ENCODE peak calls at places on chromosomes 1 and 21, in nine cellular contexts. O, P, V, B, Q, Y, T, W and L are unnamed samples.

GRCh38 chr1:95551201-95551600 is 317.2 kb downstream of the RWDD3 start:
- DNase-seq in O (no peak), P (no peak), V (no peak), B (no peak), Q (no peak), Y (no peak), T (no peak), W (no peak), L (no peak)

GRCh38 chr1:94641990-94642389 is 100.4 kb upstream of the F3 start:
- DNase-seq in O (no peak), P (no peak), V (no peak), B (no peak), Q (no peak), Y (no peak), T (no peak), W (no peak), L (no peak)

GRCh38 chr1:232974971-232975370 is 24.6 kb downstream of the NTPCR start:
- DNase-seq in O (no peak), P (no peak), V (peak; percentile 69), B (no peak), Q (no peak), Y (no peak), T (no peak), W (no peak), L (no peak)

GRCh38 chr1:147336290-147336689 is 93.8 kb downstream of the CHD1L start:
- DNase-seq in O (no peak), P (no peak), V (no peak), B (no peak), Q (no peak), Y (no peak), T (no peak), W (no peak), L (no peak)

GRCh38 chr21:44602474-44602871 is 2.1 kb downstream of the KRTAP10-7 start:
- DNase-seq in O (no peak), P (no peak), V (no peak), B (no peak), Q (no peak), Y (no peak), T (no peak), W (no peak), L (no peak)

GRCh38 chr1:178540646-178541045 is 27.7 kb downstream of the TEX35 start:
- DNase-seq in O (no peak), P (no peak), V (no peak), B (no peak), Q (no peak), Y (no peak), T (no peak), W (no peak), L (no peak)

GRCh38 chr1:76866566-76866965 is 714 bp upstream of the ST6GALNAC5 start:
- DNase-seq in O (no peak), P (no peak), V (no peak), B (no peak), Q (no peak), Y (no peak), T (no peak), W (no peak), L (no peak)

GRCh38 chr1:229280921-229281320 is 10.0 kb downstream of the RAB4A start:
- DNase-seq in O (no peak), P (no peak), V (no peak), B (no peak), Q (no peak), Y (no peak), T (no peak), W (no peak), L (no peak)

GRCh38 chr1:243642936-243643335 is 207.1 kb downstream of the AKT3 start:
- DNase-seq in O (no peak), P (no peak), V (no peak), B (no peak), Q (no peak), Y (no peak), T (no peak), W (no peak), L (no peak)

GRCh38 chr1:225879521-225880209 is 2.5 kb downstream of the TMEM63A start:
- DNase-seq in O (no peak), P (no peak), V (peak; percentile 70), B (no peak), Q (no peak), Y (no peak), T (no peak), W (no peak), L (no peak)

GRCh38 chr1:204660509-204660908 is 25.0 kb downstream of the LRRN2 start:
- DNase-seq in O (no peak), P (no peak), V (peak; percentile 25), B (no peak), Q (no peak), Y (no peak), T (no peak), W (no peak), L (no peak)

GRCh38 chr1:232578681-232579195 is 51.2 kb downstream of the SIPA1L2 start:
- DNase-seq in O (no peak), P (no peak), V (no peak), B (no peak), Q (no peak), Y (no peak), T (no peak), W (no peak), L (no peak)

GRCh38 chr1:242802973-242803372 is 278.5 kb upstream of the PLD5 start:
- DNase-seq in O (no peak), P (no peak), V (no peak), B (no peak), Q (no peak), Y (no peak), T (no peak), W (no peak), L (no peak)

GRCh38 chr1:152053375-152053774 is 16.6 kb upstream of the S100A11 start:
- DNase-seq in O (no peak), P (no peak), V (peak; percentile 34), B (no peak), Q (no peak), Y (no peak), T (no peak), W (no peak), L (no peak)

GRCh38 chr21:42044871-42045495 is 26.1 kb upstream of the UMODL1 start:
- DNase-seq in O (no peak), P (no peak), V (no peak), B (no peak), Q (no peak), Y (peak; percentile 26), T (no peak), W (no peak), L (no peak)

GRCh38 chr1:31576201-31576669 is at the start of gene TINAGL1:
- DNase-seq in O (peak; percentile 85), P (no peak), V (peak; percentile 79), B (peak; percentile 56), Q (no peak), Y (peak; percentile 91), T (no peak), W (peak; percentile 79), L (no peak)

GRCh38 chr1:172845371-172845770 is 186.5 kb downstream of the FASLG start:
- DNase-seq in O (no peak), P (no peak), V (no peak), B (no peak), Q (no peak), Y (no peak), T (no peak), W (no peak), L (no peak)

DNA sequence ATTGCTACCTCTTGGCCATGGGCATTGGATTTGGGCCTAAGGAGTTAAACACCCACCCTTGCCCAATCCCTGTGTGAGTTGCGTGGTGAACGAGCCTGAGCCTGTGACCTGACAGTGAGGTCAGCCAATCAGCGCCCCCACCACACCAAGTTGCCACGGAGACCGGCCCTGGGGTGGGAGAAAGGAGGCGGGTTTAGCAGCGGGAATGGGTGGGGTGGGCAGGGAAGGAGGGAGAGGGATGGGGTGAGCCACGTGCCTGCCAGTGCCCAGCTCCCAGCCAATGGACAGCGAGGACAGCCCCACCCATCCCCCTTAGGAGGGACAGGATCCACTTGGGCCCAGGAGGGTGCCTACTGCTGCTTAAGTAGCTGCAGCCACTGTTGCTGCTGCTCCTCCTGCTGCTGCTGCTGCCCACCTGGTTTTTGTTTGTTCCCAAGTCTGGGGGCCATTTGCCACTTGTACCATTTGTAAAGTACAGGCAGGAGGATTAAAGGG is 9.5 kb downstream of the ZBTB7B start:
- DNase-seq in O (peak; percentile 88), P (peak; percentile 53), V (peak; percentile 66), B (peak; percentile 47), Q (peak; percentile 88), Y (peak; percentile 92), T (no peak), W (peak; percentile 79), L (peak; percentile 85)
- TF ChIP-seq POLR2A in O (no peak), P (no peak), V (no peak), B (no peak), Q (no peak), Y (peak; percentile 45), T (no peak), W (no peak), L (no peak)

GRCh38 chr1:8420318-8420717 is 102.4 kb downstream of the SLC45A1 start:
- DNase-seq in O (no peak), P (no peak), V (no peak), B (no peak), Q (no peak), Y (no peak), T (no peak), W (no peak), L (no peak)
- H3K4me3 ChIP-seq in O (peak overlapping the region; percentile 88), P (peak overlapping the region; percentile 91), V (no peak overlapping the region), B (peak overlapping the region; percentile 48), Q (peak overlapping the region; percentile 77), Y (no peak overlapping the region), T (peak overlapping the region; percentile 83), W (no peak overlapping the region), L (no peak overlapping the region)

GRCh38 chr1:211492511-211493132 is 660 bp upstream of the RD3 start:
- DNase-seq in O (no peak), P (no peak), V (no peak), B (no peak), Q (no peak), Y (no peak), T (no peak), W (no peak), L (no peak)

GRCh38 chr1:211493133-211493864 is 1.3 kb upstream of the RD3 start:
- DNase-seq in O (no peak), P (no peak), V (no peak), B (no peak), Q (no peak), Y (no peak), T (no peak), W (no peak), L (no peak)

GRCh38 chr1:211495584-211495983 is 3.6 kb upstream of the RD3 start:
- DNase-seq in O (no peak), P (no peak), V (no peak), B (no peak), Q (no peak), Y (no peak), T (no peak), W (no peak), L (no peak)

GRCh38 chr1:211490821-211491415 is 1.0 kb downstream of the RD3 start:
- DNase-seq in O (no peak), P (no peak), V (no peak), B (no peak), Q (no peak), Y (no peak), T (no peak), W (peak; percentile 84), L (no peak)

GRCh38 chr1:211493865-211494653 is 2.1 kb upstream of the RD3 start:
- DNase-seq in O (no peak), P (no peak), V (no peak), B (no peak), Q (no peak), Y (no peak), T (no peak), W (no peak), L (no peak)
- TF ChIP-seq CTCF in O (no peak), P (no peak), V (no peak), B (no peak), Q (no peak), Y (no peak), T (no peak), W (no peak), L (no peak)

GRCh38 chr1:44086722-44087474 is 31.7 kb upstream of the KLF17 start:
- DNase-seq in O (no peak), P (no peak), V (no peak), B (no peak), Q (no peak), Y (no peak), T (no peak), W (no peak), L (no peak)
- TF ChIP-seq POLR2A in O (no peak), P (no peak), V (no peak), B (no peak), Q (no peak), Y (no peak), T (no peak), W (no peak), L (no peak)